ENCODE peak calls at places on chromosomes 1 and 21, in four cellular contexts. V, Z, Q and A are unnamed samples.

GRCh38 chr1:20223659-20224058 is 37.3 kb upstream of the PLA2G2C start:
- DNase-seq in V (no peak), Z (no peak), Q (no peak), A (no peak)

GRCh38 chr1:154176341-154176740 is 15.6 kb downstream of the TPM3 start:
- DNase-seq in V (peak; percentile 40), Z (peak; percentile 89), Q (peak; percentile 43), A (peak; percentile 57)

GRCh38 chr1:2271134-2271785 is 43.1 kb downstream of the SKI start:
- DNase-seq in V (no peak), Z (no peak), Q (no peak), A (no peak)

GRCh38 chr21:41317458-41317857 is 857 bp downstream of the FAM3B start:
- DNase-seq in V (no peak), Z (no peak), Q (no peak), A (no peak)

GRCh38 chr1:168709896-168710305 is 19.1 kb downstream of the DPT start:
- DNase-seq in V (no peak), Z (peak; percentile 47), Q (peak; percentile 46), A (peak; percentile 27)

GRCh38 chr1:14635421-14635820 is 36.9 kb downstream of the KAZN start:
- DNase-seq in V (no peak), Z (no peak), Q (no peak), A (no peak)

GRCh38 chr21:44093761-44094160 is 13.4 kb upstream of the PWP2 start:
- DNase-seq in V (no peak), Z (no peak), Q (peak; percentile 30), A (no peak)

GRCh38 chr1:23916209-23917131 is 3.3 kb upstream of the CNR2 start:
- DNase-seq in V (peak; percentile 40), Z (peak; percentile 83), Q (peak; percentile 72), A (peak; percentile 56)

GRCh38 chr1:51215169-51215568 is 20.9 kb upstream of the RNF11 start:
- DNase-seq in V (no peak), Z (no peak), Q (no peak), A (no peak)

GRCh38 chr1:84541679-84542078 is 32.6 kb downstream of the CTBS start:
- DNase-seq in V (no peak), Z (no peak), Q (no peak), A (no peak)

GRCh38 chr1:245715970-245716369 is 561.2 kb downstream of the KIF26B start:
- DNase-seq in V (no peak), Z (peak; percentile 76), Q (no peak), A (peak; percentile 52)

GRCh38 chr1:224435999-224436398 is 1.4 kb upstream of the WDR26 start:
- DNase-seq in V (no peak), Z (no peak), Q (no peak), A (no peak)

GRCh38 chr1:228015276-228016180 is 8.7 kb downstream of the WNT3A start:
- DNase-seq in V (no peak), Z (peak; percentile 62), Q (no peak), A (no peak)

GRCh38 chr1:179779645-179780272 is 36.7 kb downstream of the FAM163A start:
- DNase-seq in V (no peak), Z (peak; percentile 74), Q (no peak), A (no peak)

GRCh38 chr1:27570383-27570755 is 33.6 kb downstream of the AHDC1 start:
- DNase-seq in V (no peak), Z (no peak), Q (no peak), A (no peak)

GRCh38 chr1:231534703-231535159 is 6.3 kb downstream of the TSNAX start:
- DNase-seq in V (no peak), Z (no peak), Q (no peak), A (no peak)

GRCh38 chr1:31705080-31705866 is 1.5 kb upstream of the COL16A1 start:
- DNase-seq in V (peak; percentile 50), Z (peak; percentile 77), Q (peak; percentile 82), A (peak; percentile 56)